ENCODE peak calls at places on chromosomes 1 and 21, in six cellular contexts. One of them, this sample, is unnamed.
A peak's percentile ranks its signal among the peaks of the same experiment; 100 is the strongest.

GRCh38 chr1:94909486-94909885 is 17.4 kb downstream of the CNN3 start:
- DNase-seq in GM23338: peak; percentile 70
- DNase-seq in fibroblast of lung: peak; percentile 26
- DNase-seq in suprapubic skin: no peak
- DNase-seq in tibial nerve: no peak
- DNase-seq in adipocyte: no peak
- DNase-seq in this sample: no peak

GRCh38 chr1:176745945-176746344 is 283.0 kb downstream of the PAPPA2 start:
- DNase-seq in GM23338: peak; percentile 37
- DNase-seq in fibroblast of lung: no peak
- DNase-seq in suprapubic skin: no peak
- DNase-seq in tibial nerve: no peak
- DNase-seq in adipocyte: no peak
- DNase-seq in this sample: no peak

GRCh38 chr1:31733389-31734219 is 29.8 kb upstream of the COL16A1 start:
- DNase-seq in GM23338: no peak
- DNase-seq in fibroblast of lung: no peak
- DNase-seq in suprapubic skin: no peak
- DNase-seq in tibial nerve: no peak
- DNase-seq in adipocyte: no peak
- DNase-seq in this sample: no peak

GRCh38 chr1:53869454-53870117 is 20.0 kb downstream of the YIPF1 start:
- DNase-seq in GM23338: no peak
- DNase-seq in fibroblast of lung: no peak
- DNase-seq in suprapubic skin: no peak
- DNase-seq in tibial nerve: no peak
- DNase-seq in adipocyte: no peak
- DNase-seq in this sample: no peak

GRCh38 chr21:22791986-22792560 is 1793.9 kb downstream of the NCAM2 start:
- DNase-seq in GM23338: peak; percentile 76
- DNase-seq in fibroblast of lung: peak; percentile 65
- DNase-seq in suprapubic skin: no peak
- DNase-seq in tibial nerve: no peak
- DNase-seq in adipocyte: peak; percentile 87
- DNase-seq in this sample: peak; percentile 77

GRCh38 chr1:239608469-239608868 is 222.1 kb downstream of the CHRM3 start:
- DNase-seq in GM23338: peak; percentile 11
- DNase-seq in fibroblast of lung: no peak
- DNase-seq in suprapubic skin: no peak
- DNase-seq in tibial nerve: no peak
- DNase-seq in adipocyte: no peak
- DNase-seq in this sample: no peak

GRCh38 chr1:94783342-94784264 is 36.6 kb upstream of the SLC44A3 start:
- DNase-seq in GM23338: no peak
- DNase-seq in fibroblast of lung: peak; percentile 96
- DNase-seq in suprapubic skin: peak; percentile 91
- DNase-seq in tibial nerve: peak; percentile 45
- DNase-seq in adipocyte: no peak
- DNase-seq in this sample: peak; percentile 94

GRCh38 chr1:185526318-185527307 is 207.6 kb upstream of the HMCN1 start:
- DNase-seq in GM23338: no peak
- DNase-seq in fibroblast of lung: no peak
- DNase-seq in suprapubic skin: no peak
- DNase-seq in tibial nerve: no peak
- DNase-seq in adipocyte: no peak
- DNase-seq in this sample: no peak

GRCh38 chr1:42929434-42930177 is 29.1 kb downstream of the SLC2A1 start:
- DNase-seq in GM23338: no peak
- DNase-seq in fibroblast of lung: no peak
- DNase-seq in suprapubic skin: peak; percentile 62
- DNase-seq in tibial nerve: no peak
- DNase-seq in adipocyte: no peak
- DNase-seq in this sample: no peak

GRCh38 chr1:60857851-60858250 is 224.5 kb upstream of the NFIA start:
- DNase-seq in GM23338: no peak
- DNase-seq in fibroblast of lung: no peak
- DNase-seq in suprapubic skin: no peak
- DNase-seq in tibial nerve: no peak
- DNase-seq in adipocyte: no peak
- DNase-seq in this sample: no peak

GRCh38 chr21:43611598-43612369 is 47.5 kb downstream of the HSF2BP start:
- DNase-seq in GM23338: peak; percentile 85
- DNase-seq in fibroblast of lung: peak; percentile 90
- DNase-seq in suprapubic skin: no peak
- DNase-seq in tibial nerve: peak; percentile 53
- DNase-seq in adipocyte: peak; percentile 82
- DNase-seq in this sample: peak; percentile 80

GRCh38 chr1:63516629-63517028 is 6.4 kb downstream of the ITGB3BP start:
- DNase-seq in GM23338: no peak
- DNase-seq in fibroblast of lung: no peak
- DNase-seq in suprapubic skin: no peak
- DNase-seq in tibial nerve: no peak
- DNase-seq in adipocyte: no peak
- DNase-seq in this sample: no peak

GRCh38 chr1:211870156-211870555 is 39.6 kb upstream of the LPGAT1 start:
- DNase-seq in GM23338: no peak
- DNase-seq in fibroblast of lung: no peak
- DNase-seq in suprapubic skin: no peak
- DNase-seq in tibial nerve: no peak
- DNase-seq in adipocyte: peak; percentile 67
- DNase-seq in this sample: no peak

GRCh38 chr1:206037521-206037920 is 13.8 kb upstream of the CTSE start:
- DNase-seq in GM23338: no peak
- DNase-seq in fibroblast of lung: no peak
- DNase-seq in suprapubic skin: no peak
- DNase-seq in tibial nerve: no peak
- DNase-seq in adipocyte: no peak
- DNase-seq in this sample: no peak

GRCh38 chr1:198162091-198162767 is 5.4 kb downstream of the NEK7 start:
- DNase-seq in GM23338: no peak
- DNase-seq in fibroblast of lung: no peak
- DNase-seq in suprapubic skin: no peak
- DNase-seq in tibial nerve: no peak
- DNase-seq in adipocyte: no peak
- DNase-seq in this sample: no peak

GRCh38 chr1:22108343-22109135 is 34.4 kb downstream of the WNT4 start:
- DNase-seq in GM23338: no peak
- DNase-seq in fibroblast of lung: no peak
- DNase-seq in suprapubic skin: no peak
- DNase-seq in tibial nerve: no peak
- DNase-seq in adipocyte: no peak
- DNase-seq in this sample: no peak

GRCh38 chr1:200619894-200620272 is 668 bp downstream of the KIF14 start:
- DNase-seq in GM23338: no peak
- DNase-seq in fibroblast of lung: no peak
- DNase-seq in suprapubic skin: no peak
- DNase-seq in tibial nerve: no peak
- DNase-seq in adipocyte: no peak
- DNase-seq in this sample: no peak

GRCh38 chr1:15799004-15799867 is 8.2 kb downstream of the UQCRHL start:
- DNase-seq in GM23338: peak; percentile 37
- DNase-seq in fibroblast of lung: peak; percentile 97
- DNase-seq in suprapubic skin: peak; percentile 86
- DNase-seq in tibial nerve: peak; percentile 65
- DNase-seq in adipocyte: peak; percentile 97
- DNase-seq in this sample: peak; percentile 84

GRCh38 chr1:15799928-15800835 is 7.3 kb downstream of the UQCRHL start:
- DNase-seq in GM23338: peak; percentile 40
- DNase-seq in fibroblast of lung: peak; percentile 42
- DNase-seq in suprapubic skin: no peak
- DNase-seq in tibial nerve: peak; percentile 55
- DNase-seq in adipocyte: peak; percentile 55
- DNase-seq in this sample: peak; percentile 28

GRCh38 chr1:15797614-15798390 is 9.6 kb downstream of the UQCRHL start:
- DNase-seq in GM23338: no peak
- DNase-seq in fibroblast of lung: peak; percentile 19
- DNase-seq in suprapubic skin: no peak
- DNase-seq in tibial nerve: no peak
- DNase-seq in adipocyte: no peak
- DNase-seq in this sample: peak; percentile 30

GRCh38 chr1:15796086-15796462 is 11.4 kb downstream of the UQCRHL start:
- DNase-seq in GM23338: no peak
- DNase-seq in fibroblast of lung: no peak
- DNase-seq in suprapubic skin: no peak
- DNase-seq in tibial nerve: no peak
- DNase-seq in adipocyte: no peak
- DNase-seq in this sample: no peak
- H3K4me1 ChIP-seq in GM23338: peaks cover 15% of the 10 kb centered on the region
- H3K4me1 ChIP-seq in fibroblast of lung: peaks cover 42% of the 10 kb centered on the region
- H3K4me1 ChIP-seq in suprapubic skin: peaks cover 64% of the 10 kb centered on the region
- H3K4me1 ChIP-seq in tibial nerve: peaks cover 65% of the 10 kb centered on the region
- H3K4me1 ChIP-seq in adipocyte: peaks cover 55% of the 10 kb centered on the region
- H3K4me1 ChIP-seq in this sample: peaks cover 55% of the 10 kb centered on the region

DNA sequence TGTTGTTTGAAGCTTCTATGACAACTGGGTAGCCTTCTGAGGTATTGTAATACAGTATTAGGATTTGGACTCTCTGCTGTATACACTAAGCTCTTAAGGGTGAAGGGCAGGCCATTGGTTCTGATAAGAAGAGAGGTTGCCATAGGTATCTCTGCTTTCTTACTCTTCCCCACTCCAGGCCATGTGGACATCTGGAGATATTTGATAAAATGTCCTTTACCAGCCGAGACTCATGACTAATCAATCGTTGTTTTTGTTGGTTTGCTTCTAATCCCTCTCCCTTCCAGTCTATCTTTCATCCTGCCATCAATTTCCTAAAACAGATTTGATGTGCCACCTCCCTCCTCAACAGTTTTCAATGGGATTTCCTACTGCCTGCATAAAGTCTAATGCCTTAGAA is 64.6 kb upstream of the WDR26 start:
- DNase-seq in GM23338: no peak
- DNase-seq in fibroblast of lung: no peak
- DNase-seq in suprapubic skin: no peak
- DNase-seq in tibial nerve: no peak
- DNase-seq in adipocyte: no peak
- DNase-seq in this sample: peak; percentile 68
- H3K4me1 ChIP-seq in GM23338: peaks cover 47% of the 10 kb centered on the region
- H3K4me1 ChIP-seq in fibroblast of lung: peaks cover 28% of the 10 kb centered on the region
- H3K4me1 ChIP-seq in suprapubic skin: peaks cover 75% of the 10 kb centered on the region
- H3K4me1 ChIP-seq in tibial nerve: peaks cover 45% of the 10 kb centered on the region
- H3K4me1 ChIP-seq in adipocyte: peaks cover 36% of the 10 kb centered on the region
- H3K4me1 ChIP-seq in this sample: peaks cover 42% of the 10 kb centered on the region

DNA sequence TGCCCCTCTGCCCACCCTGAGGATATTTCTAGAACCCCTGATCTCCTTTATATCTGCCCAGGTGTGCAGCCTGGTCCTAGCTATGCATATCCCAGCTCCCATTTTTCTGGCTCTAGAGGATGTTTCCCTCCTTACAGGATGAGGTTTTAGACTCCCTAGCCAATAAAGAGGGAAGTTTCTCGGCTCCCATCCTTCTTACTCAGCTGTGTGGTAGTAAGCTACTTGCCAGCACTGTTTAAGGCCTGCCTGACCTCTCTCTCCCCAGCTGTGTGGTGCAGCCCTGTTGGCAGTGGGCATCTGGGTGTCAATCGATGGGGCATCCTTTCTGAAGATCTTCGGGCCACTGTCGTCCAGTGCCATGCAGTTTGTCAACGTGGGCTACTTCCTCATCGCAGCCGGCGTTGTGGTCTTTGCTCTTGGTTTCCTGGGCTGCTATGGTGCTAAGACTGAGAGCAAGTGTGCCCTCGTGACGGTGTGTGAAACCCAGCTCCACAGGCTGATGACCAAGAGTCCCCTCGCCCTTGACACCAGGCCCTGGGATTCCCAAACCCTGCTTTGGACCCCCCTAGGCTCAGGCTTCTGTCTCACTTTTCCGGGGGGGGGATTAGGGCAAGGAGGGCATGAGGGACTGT is 7.8 kb upstream of the P3R3URF start:
- DNase-seq in GM23338: no peak
- DNase-seq in fibroblast of lung: no peak
- DNase-seq in suprapubic skin: no peak
- DNase-seq in tibial nerve: no peak
- DNase-seq in adipocyte: no peak
- DNase-seq in this sample: no peak
- H3K4me1 ChIP-seq in GM23338: no peaks in the 10 kb centered on the region
- H3K4me1 ChIP-seq in fibroblast of lung: peaks cover 11% of the 10 kb centered on the region
- H3K4me1 ChIP-seq in suprapubic skin: peaks cover 70% of the 10 kb centered on the region
- H3K4me1 ChIP-seq in tibial nerve: peaks cover 39% of the 10 kb centered on the region
- H3K4me1 ChIP-seq in adipocyte: peaks cover 19% of the 10 kb centered on the region
- H3K4me1 ChIP-seq in this sample: peaks cover 27% of the 10 kb centered on the region

GRCh38 chr1:214448536-214448935 is 102.9 kb downstream of the PTPN14 start:
- DNase-seq in GM23338: peak; percentile 41
- DNase-seq in fibroblast of lung: no peak
- DNase-seq in suprapubic skin: no peak
- DNase-seq in tibial nerve: no peak
- DNase-seq in adipocyte: no peak
- DNase-seq in this sample: no peak

GRCh38 chr1:214447557-214447871 is 103.9 kb downstream of the PTPN14 start:
- DNase-seq in GM23338: no peak
- DNase-seq in fibroblast of lung: peak; percentile 23
- DNase-seq in suprapubic skin: no peak
- DNase-seq in tibial nerve: no peak
- DNase-seq in adipocyte: peak; percentile 35
- DNase-seq in this sample: no peak

GRCh38 chr1:214445846-214446614 is 105.4 kb downstream of the PTPN14 start:
- DNase-seq in GM23338: no peak
- DNase-seq in fibroblast of lung: peak; percentile 87
- DNase-seq in suprapubic skin: no peak
- DNase-seq in tibial nerve: no peak
- DNase-seq in adipocyte: peak; percentile 77
- DNase-seq in this sample: peak; percentile 49

GRCh38 chr1:214445201-214445600 is 106.2 kb downstream of the PTPN14 start:
- DNase-seq in GM23338: no peak
- DNase-seq in fibroblast of lung: peak; percentile 42
- DNase-seq in suprapubic skin: no peak
- DNase-seq in tibial nerve: no peak
- DNase-seq in adipocyte: peak; percentile 19
- DNase-seq in this sample: no peak

GRCh38 chr1:214446772-214447556 is 104.4 kb downstream of the PTPN14 start:
- DNase-seq in GM23338: peak; percentile 94
- DNase-seq in fibroblast of lung: peak; percentile 84
- DNase-seq in suprapubic skin: no peak
- DNase-seq in tibial nerve: no peak
- DNase-seq in adipocyte: peak; percentile 79
- DNase-seq in this sample: peak; percentile 88
- H3K4me1 ChIP-seq in GM23338: peaks cover 33% of the 10 kb centered on the region
- H3K4me1 ChIP-seq in fibroblast of lung: peaks cover 23% of the 10 kb centered on the region
- H3K4me1 ChIP-seq in suprapubic skin: peaks cover 45% of the 10 kb centered on the region
- H3K4me1 ChIP-seq in tibial nerve: peaks cover 53% of the 10 kb centered on the region
- H3K4me1 ChIP-seq in adipocyte: peaks cover 46% of the 10 kb centered on the region
- H3K4me1 ChIP-seq in this sample: peaks cover 41% of the 10 kb centered on the region

DNA sequence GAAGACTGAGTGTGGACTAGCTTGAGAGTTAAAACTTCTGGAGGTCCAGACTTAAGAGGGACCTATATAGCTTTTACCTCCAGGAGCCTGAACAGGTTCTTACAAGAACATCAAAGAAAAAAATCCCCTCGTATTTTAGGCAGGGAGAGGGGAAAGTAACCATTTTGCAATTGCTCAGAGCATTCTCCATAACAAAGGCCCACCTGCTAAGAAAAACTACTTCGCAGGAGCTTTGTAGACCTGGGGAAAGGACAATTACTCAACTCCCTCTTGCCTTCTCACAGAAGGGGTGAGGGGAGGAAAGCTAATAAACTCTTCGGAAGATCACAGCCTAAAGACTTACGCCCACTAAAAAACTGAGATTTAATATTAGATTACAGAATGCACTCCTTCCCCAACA is 86.3 kb downstream of the RERE start:
- DNase-seq in GM23338: peak; percentile 84
- DNase-seq in fibroblast of lung: no peak
- DNase-seq in suprapubic skin: no peak
- DNase-seq in tibial nerve: no peak
- DNase-seq in adipocyte: no peak
- DNase-seq in this sample: no peak
- H3K4me1 ChIP-seq in GM23338: peaks cover 7% of the 10 kb centered on the region
- H3K4me1 ChIP-seq in fibroblast of lung: no peaks in the 10 kb centered on the region
- H3K4me1 ChIP-seq in suprapubic skin: peaks cover 15% of the 10 kb centered on the region
- H3K4me1 ChIP-seq in tibial nerve: peaks cover 27% of the 10 kb centered on the region
- H3K4me1 ChIP-seq in adipocyte: peaks cover 11% of the 10 kb centered on the region
- H3K4me1 ChIP-seq in this sample: no peaks in the 10 kb centered on the region